ENCODE peak calls at places on chromosomes 5 and 9, in six cellular contexts. D is mesothelial cell of epicardium, V is lower leg skin, B is tibial artery, G is GM13976, U is epithelial cell of esophagus. N is an unnamed sample.

GRCh38 chr9:69532359-69532758 is 139.8 kb downstream of the APBA1 start:
- DNase-seq in D (no peak), V (no peak), B (no peak), G (no peak), U (no peak), N (no peak)

GRCh38 chr9:37486256-37486615 is 488 bp downstream of the POLR1E start:
- DNase-seq in D (no peak), V (no peak), B (no peak), G (no peak), U (no peak), N (no peak)

GRCh38 chr5:179258922-179259730 is 86.1 kb downstream of the ADAMTS2 start:
- DNase-seq in D (no peak), V (peak; percentile 83), B (no peak), G (no peak), U (no peak), N (no peak)

GRCh38 chr5:145347026-145347616 is 488.0 kb downstream of the PRELID2 start:
- DNase-seq in D (no peak), V (no peak), B (no peak), G (no peak), U (peak; percentile 55), N (no peak)

GRCh38 chr9:134775552-134775951 is 105.1 kb upstream of the FCN2 start:
- DNase-seq in D (no peak), V (no peak), B (no peak), G (no peak), U (no peak), N (no peak)

GRCh38 chr9:27752069-27752468 is 178.8 kb upstream of the C9orf72 start:
- DNase-seq in D (no peak), V (no peak), B (no peak), G (no peak), U (no peak), N (no peak)

GRCh38 chr9:121646992-121647391 is 4.4 kb upstream of the DAB2IP start:
- DNase-seq in D (no peak), V (no peak), B (no peak), G (no peak), U (no peak), N (no peak)

GRCh38 chr9:31799953-31800609 is 584.4 kb upstream of the ACO1 start:
- DNase-seq in D (no peak), V (no peak), B (no peak), G (no peak), U (peak; percentile 66), N (no peak)

GRCh38 chr9:14746655-14747054 is 24.1 kb upstream of the CER1 start:
- DNase-seq in D (no peak), V (no peak), B (no peak), G (no peak), U (peak; percentile 39), N (no peak)

GRCh38 chr9:110148868-110149267 is 59.1 kb downstream of the C9orf152 start:
- DNase-seq in D (no peak), V (no peak), B (no peak), G (no peak), U (no peak), N (no peak)

GRCh38 chr9:87615547-87616148 is 110.3 kb upstream of the CTSL start:
- DNase-seq in D (no peak), V (no peak), B (no peak), G (no peak), U (peak; percentile 51), N (no peak)

GRCh38 chr9:72579190-72579589 is 57.8 kb downstream of the TMC1 start:
- DNase-seq in D (no peak), V (peak; percentile 93), B (no peak), G (no peak), U (peak; percentile 94), N (peak; percentile 42)

GRCh38 chr5:135678640-135679268 is 100.0 kb upstream of the CXCL14 start:
- DNase-seq in D (no peak), V (peak; percentile 81), B (no peak), G (no peak), U (peak; percentile 68), N (no peak)

GRCh38 chr5:38766151-38766550 is 79.7 kb upstream of the OSMR start:
- DNase-seq in D (no peak), V (no peak), B (no peak), G (no peak), U (no peak), N (no peak)

GRCh38 chr9:97632406-97632991 is 669 bp downstream of the TSTD2 start:
- DNase-seq in D (no peak), V (peak; percentile 91), B (peak; percentile 55), G (no peak), U (no peak), N (peak; percentile 78)

GRCh38 chr9:134489621-134490380 is 151.8 kb upstream of the COL5A1 start:
- DNase-seq in D (no peak), V (peak; percentile 80), B (no peak), G (no peak), U (no peak), N (no peak)

GRCh38 chr9:116737137-116737546 is 50.0 kb downstream of the TRIM32 start:
- DNase-seq in D (peak; percentile 76), V (peak; percentile 92), B (peak; percentile 65), G (peak; percentile 86), U (peak; percentile 82), N (peak; percentile 75)
- TF ChIP-seq CTCF in D (peak; percentile 82), V (no peak), B (peak; percentile 80), G (peak; percentile 92), U (peak; percentile 98), N (peak; percentile 80)

GRCh38 chr9:21965401-21965951 is 28.7 kb downstream of the CDKN2A start:
- DNase-seq in D (peak; percentile 62), V (no peak), B (no peak), G (peak; percentile 78), U (peak; percentile 74), N (peak; percentile 52)
- TF ChIP-seq CTCF in D (no peak), V (no peak), B (no peak), G (peak; percentile 45), U (peak; percentile 66), N (no peak)

DNA sequence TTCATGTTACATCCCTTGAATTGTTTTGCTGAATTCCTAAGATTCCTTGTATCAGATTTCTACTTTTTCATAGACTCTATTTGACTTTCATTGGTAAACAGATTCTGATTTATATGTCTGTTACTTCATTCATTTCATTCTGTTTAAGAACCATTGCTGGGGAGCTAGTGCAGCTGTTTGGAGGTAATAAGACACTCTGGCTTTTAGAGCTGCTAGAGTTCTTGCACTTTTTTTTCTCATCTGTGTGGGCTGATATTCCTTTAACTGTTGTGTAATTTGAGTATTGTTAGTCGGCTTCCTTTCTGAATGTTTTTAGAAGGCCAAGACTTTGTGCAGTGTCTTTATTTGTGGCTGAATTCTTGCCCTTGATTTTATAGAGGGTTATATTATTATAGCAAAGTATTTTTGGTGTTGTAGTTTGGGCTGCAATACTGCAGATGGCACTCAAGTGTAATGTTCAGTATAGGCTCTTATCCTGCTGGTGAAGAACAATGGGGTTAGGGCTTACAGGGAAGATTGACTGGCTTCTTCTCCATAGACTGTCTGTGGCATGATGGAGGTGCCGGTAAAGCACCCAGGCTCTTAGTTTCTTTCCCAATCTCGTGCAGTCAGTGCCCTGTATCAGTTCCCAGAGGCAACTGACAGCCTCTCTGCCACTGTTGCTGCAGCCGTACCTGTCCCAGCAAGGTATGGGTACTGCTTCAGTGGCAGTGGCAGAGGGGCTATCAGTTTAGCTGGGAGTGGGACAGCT is 162.2 kb downstream of the OXCT1 start:
- DNase-seq in D (no peak), V (no peak), B (no peak), G (peak; percentile 32), U (peak; percentile 66), N (no peak)
- TF ChIP-seq CTCF in D (no peak), V (no peak), B (peak; percentile 9), G (peak; percentile 55), U (peak; percentile 70), N (peak; percentile 16)

GRCh38 chr5:88141695-88141979 is 127.0 kb downstream of the TMEM161B start:
- DNase-seq in D (no peak), V (no peak), B (no peak), G (no peak), U (no peak), N (no peak)

GRCh38 chr5:88142801-88143692 is 125.6 kb downstream of the TMEM161B start:
- DNase-seq in D (no peak), V (peak; percentile 93), B (peak; percentile 71), G (no peak), U (no peak), N (peak; percentile 74)

GRCh38 chr5:88143693-88144218 is 124.9 kb downstream of the TMEM161B start:
- DNase-seq in D (no peak), V (no peak), B (no peak), G (no peak), U (no peak), N (no peak)

GRCh38 chr5:88140863-88141694 is 127.6 kb downstream of the TMEM161B start:
- DNase-seq in D (peak; percentile 90), V (peak; percentile 99), B (peak; percentile 97), G (peak; percentile 88), U (peak; percentile 98), N (peak; percentile 96)

GRCh38 chr5:88140396-88140862 is 128.2 kb downstream of the TMEM161B start:
- DNase-seq in D (no peak), V (peak; percentile 88), B (no peak), G (no peak), U (no peak), N (no peak)
- TF ChIP-seq CTCF in D (no peak), V (no peak), B (no peak), G (no peak), U (no peak), N (no peak)

GRCh38 chr5:156892223-156892622 is 42.1 kb downstream of the PPP1R2B start:
- DNase-seq in D (no peak), V (no peak), B (no peak), G (no peak), U (no peak), N (no peak)
- TF ChIP-seq CTCF in D (no peak), V (no peak), B (no peak), G (no peak), U (no peak), N (no peak)

DNA sequence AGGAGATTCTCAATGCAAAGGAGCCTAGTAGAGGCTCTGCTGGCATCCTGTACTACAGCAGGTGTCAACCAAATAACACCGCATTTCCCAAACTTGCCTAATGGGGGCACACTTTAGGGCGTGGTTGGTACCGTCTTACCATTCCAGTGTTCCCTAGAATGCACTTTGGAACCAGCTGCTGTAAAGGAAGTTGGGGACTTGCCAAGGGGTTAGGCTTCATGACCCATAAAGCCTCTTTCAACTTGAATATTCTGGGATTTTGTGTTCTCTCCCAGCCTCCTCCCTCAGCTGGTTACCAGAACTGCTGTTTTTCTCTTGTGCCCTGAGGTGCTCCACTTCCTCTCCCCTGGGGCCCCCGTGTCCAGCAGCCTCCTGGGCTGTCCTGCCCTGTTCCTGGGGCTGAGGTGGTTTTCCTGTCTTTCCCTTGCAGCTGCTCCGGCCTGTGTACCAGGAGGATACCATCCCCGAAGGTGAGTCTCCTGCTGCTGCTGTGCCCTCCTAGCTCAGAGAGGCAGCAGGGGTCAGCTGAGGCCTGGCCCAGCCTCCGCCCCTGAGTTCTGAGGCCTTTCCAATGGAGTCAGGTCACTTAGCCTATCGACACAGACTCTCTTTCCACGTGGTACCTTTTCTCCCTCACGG is 44.7 kb downstream of the RGS3 start:
- DNase-seq in D (no peak), V (no peak), B (no peak), G (no peak), U (no peak), N (no peak)
- TF ChIP-seq CTCF in D (no peak), V (no peak), B (no peak), G (peak; percentile 31), U (no peak), N (no peak)

N was measured in psoas muscle.